ENCODE peak calls at places on chromosome 16, in nine cellular contexts. S is tibial nerve; L is body of pancreas; W is CD8-positive, alpha-beta T cell; K is cardiac muscle cell; R is SK-N-SH; A is CD4-positive, alpha-beta T cell; Z is spleen; N is H9. X is an unnamed sample.
A peak's percentile ranks its signal among the peaks of the same experiment; 100 is the strongest.

GRCh38 chr16:87326151-87326571 is 9.0 kb upstream of the C16orf95 start:
- DNase-seq in K (no peak), L (no peak), W (no peak), A (no peak), R (no peak), N (no peak), S (no peak), Z (peak; percentile 54), X (peak; percentile 41)

GRCh38 chr16:12170103-12171025 is 193.8 kb downstream of the SNX29 start:
- DNase-seq in W (no peak), Z (no peak), K (no peak), A (no peak), R (no peak), S (no peak), N (no peak), L (no peak), X (no peak)

GRCh38 chr16:83847371-83848225 is 39.8 kb downstream of the HSBP1 start:
- DNase-seq in L (no peak), W (no peak), K (no peak), N (no peak), R (peak; percentile 74), Z (no peak), S (no peak), A (no peak), X (no peak)

GRCh38 chr16:53090591-53091507 is 36.1 kb downstream of the CHD9 start:
- DNase-seq in A (no peak), L (peak; percentile 72), Z (peak; percentile 92), K (no peak), N (no peak), S (peak; percentile 97), R (peak; percentile 29), W (no peak), X (peak; percentile 87)

GRCh38 chr16:29983420-29984136 is 9.9 kb downstream of the TAOK2 start:
- DNase-seq in L (no peak), K (no peak), Z (peak; percentile 61), S (no peak), W (no peak), N (no peak), R (no peak), A (no peak), X (peak; percentile 41)

GRCh38 chr16:34801875-34802274 is 1342.5 kb downstream of the TP53TG3F start:
- DNase-seq in N (no peak), R (peak; percentile 1), W (no peak), A (no peak), K (no peak), S (no peak), Z (no peak), L (no peak), X (no peak)

GRCh38 chr16:76768948-76769347 is 422.0 kb upstream of the MON1B start:
- DNase-seq in N (no peak), A (no peak), S (no peak), K (no peak), W (no peak), Z (no peak), R (no peak), L (no peak), X (no peak)

GRCh38 chr16:85401370-85401916 is 211.7 kb upstream of the GSE1 start:
- DNase-seq in A (no peak), R (no peak), Z (peak; percentile 45), S (no peak), N (no peak), L (no peak), W (no peak), K (no peak), X (peak; percentile 25)

GRCh38 chr16:85402910-85403692 is 210.0 kb upstream of the GSE1 start:
- DNase-seq in W (no peak), N (no peak), S (no peak), Z (peak; percentile 63), A (no peak), L (peak; percentile 41), R (no peak), K (no peak), X (peak; percentile 45)

GRCh38 chr16:30889721-30890120 is 4.2 kb downstream of the BCL7C start:
- DNase-seq in Z (no peak), N (no peak), L (no peak), A (no peak), K (no peak), W (no peak), R (no peak), S (no peak), X (no peak)

GRCh38 chr16:73912311-73912710 is 384.3 kb upstream of the PSMD7 start:
- DNase-seq in R (no peak), N (no peak), W (no peak), L (no peak), K (no peak), S (no peak), Z (no peak), A (no peak), X (no peak)

GRCh38 chr16:47644661-47645060 is 183.5 kb downstream of the PHKB start:
- DNase-seq in N (no peak), L (no peak), S (no peak), K (no peak), A (no peak), R (no peak), W (no peak), Z (no peak), X (no peak)

GRCh38 chr16:84367750-84368320 is 503 bp upstream of the ATP2C2 start:
- DNase-seq in W (no peak), K (no peak), Z (peak; percentile 77), R (no peak), N (no peak), S (no peak), A (no peak), L (peak; percentile 39), X (peak; percentile 66)

GRCh38 chr16:87351320-87351698 is 32.3 kb downstream of the FBXO31 start:
- DNase-seq in R (peak; percentile 70), K (no peak), N (no peak), W (no peak), S (no peak), L (no peak), Z (no peak), A (no peak), X (no peak)

GRCh38 chr16:11257131-11257938 is 1.3 kb upstream of the SOCS1 start:
- DNase-seq in W (no peak), S (peak; percentile 86), L (peak; percentile 83), R (peak; percentile 85), Z (peak; percentile 89), K (peak; percentile 82), N (peak; percentile 88), A (peak; percentile 38), X (peak; percentile 78)

GRCh38 chr16:27364493-27365141 is 37.4 kb upstream of the IL21R start:
- DNase-seq in Z (no peak), A (no peak), S (no peak), L (peak; percentile 78), R (no peak), K (no peak), W (no peak), N (no peak), X (no peak)

GRCh38 chr16:80150978-80151705 is 389.7 kb upstream of the DYNLRB2 start:
- DNase-seq in K (no peak), L (no peak), N (no peak), W (no peak), S (no peak), A (no peak), R (no peak), Z (no peak), X (no peak)

GRCh38 chr16:7324306-7324705 is 8.3 kb upstream of the RBFOX1 start:
- DNase-seq in A (no peak), L (no peak), K (no peak), N (no peak), R (no peak), W (no peak), S (no peak), Z (no peak), X (no peak)

GRCh38 chr16:27286446-27286845 is 17.9 kb upstream of the NSMCE1 start:
- DNase-seq in L (no peak), S (no peak), K (no peak), N (no peak), Z (no peak), W (no peak), A (no peak), R (no peak), X (no peak)

DNA sequence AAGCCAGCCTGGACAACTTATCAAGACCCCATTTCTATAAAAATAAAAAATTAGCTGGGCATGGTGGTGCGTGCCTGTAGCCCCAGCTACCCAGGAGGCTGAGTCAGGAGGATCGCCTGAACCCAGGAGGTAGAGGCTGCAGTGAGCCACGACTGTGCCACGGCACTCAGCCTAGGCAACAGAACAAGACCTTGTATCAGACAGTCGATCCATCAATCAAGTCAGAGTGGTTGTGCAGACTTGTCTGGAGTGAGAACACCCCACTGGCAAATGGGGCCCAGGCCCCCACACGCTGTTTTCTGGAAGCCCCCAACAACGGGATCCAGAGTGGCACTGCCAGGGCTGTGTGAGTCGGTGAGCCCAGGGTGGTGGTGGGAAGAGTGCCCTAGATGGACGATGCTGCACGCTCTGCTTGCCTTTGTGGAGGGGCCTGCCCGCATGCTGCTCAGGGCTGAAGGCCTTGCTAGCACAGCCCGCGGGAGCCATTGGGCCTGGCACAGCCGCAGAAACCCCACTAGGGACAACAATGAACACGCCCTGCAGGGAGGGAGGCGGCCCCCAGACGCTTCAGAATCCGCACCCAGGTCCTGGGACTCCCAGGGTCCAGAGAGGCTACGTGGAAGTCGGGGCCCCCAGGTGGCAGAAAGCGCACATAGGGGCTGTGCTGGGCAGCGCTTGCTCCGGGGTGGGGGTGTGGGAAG is 80.1 kb upstream of the GNG13 start:
- DNase-seq in W (no peak), R (no peak), A (no peak), N (no peak), S (no peak), L (peak; percentile 4), Z (peak; percentile 48), K (no peak), X (peak; percentile 38)
- H3K9me3 ChIP-seq in W (peaks cover 9% of the 10 kb centered on the region), R (no peaks in the 10 kb centered on the region), A (peaks cover 21% of the 10 kb centered on the region), N (no peaks in the 10 kb centered on the region), S (no peaks in the 10 kb centered on the region), L (no peaks in the 10 kb centered on the region), Z (peaks cover 26% of the 10 kb centered on the region), K (no peaks in the 10 kb centered on the region), X (peaks cover 23% of the 10 kb centered on the region)

GRCh38 chr16:64051826-64052225 is 1070.0 kb downstream of the CDH11 start:
- DNase-seq in R (no peak), N (no peak), S (no peak), A (no peak), Z (no peak), L (no peak), W (no peak), K (peak; percentile 47), X (no peak)
- TF ChIP-seq CTCF in R (peak; percentile 66), N (peak; percentile 79), S (no peak), A (no peak), Z (no peak), L (no peak), W (no peak), K (peak; percentile 44), X (no peak)

DNA sequence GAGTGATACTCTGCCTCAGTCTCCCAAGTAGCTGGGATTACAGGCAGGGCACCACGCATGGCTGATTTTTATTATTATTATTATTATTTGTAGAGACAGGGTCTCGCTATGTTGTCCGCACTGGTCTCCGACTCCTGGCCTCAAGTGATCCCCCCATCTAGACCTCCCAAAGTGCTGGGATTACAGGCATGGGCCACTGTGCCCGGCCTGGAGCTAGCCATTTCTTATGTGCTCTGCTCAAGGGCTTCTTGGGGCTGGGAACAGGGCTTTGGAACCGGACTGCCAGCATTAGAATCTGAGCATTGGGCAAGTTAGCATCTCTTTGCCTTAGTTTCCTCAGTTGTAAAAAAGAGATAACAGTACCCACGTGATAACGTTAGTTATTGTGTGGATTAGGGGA is 111.3 kb downstream of the C16orf78 start:
- DNase-seq in K (no peak), L (no peak), Z (peak; percentile 34), N (no peak), R (no peak), S (no peak), A (no peak), W (no peak), X (peak; percentile 32)
- H3K27me3 ChIP-seq in K (peaks cover 7% of the 10 kb centered on the region), L (no peaks in the 10 kb centered on the region), Z (no peaks in the 10 kb centered on the region), N (no peaks in the 10 kb centered on the region), R (no peaks in the 10 kb centered on the region), S (no peaks in the 10 kb centered on the region), A (no peaks in the 10 kb centered on the region), W (no peaks in the 10 kb centered on the region), X (no peaks in the 10 kb centered on the region)

GRCh38 chr16:3400779-3401688 is at the start of the genes ZNF174 and ZSCAN32:
- DNase-seq in L (peak; percentile 99), Z (peak; percentile 99), N (peak; percentile 100), W (peak; percentile 97), S (peak; percentile 99), K (peak; percentile 98), A (peak; percentile 97), R (peak; percentile 100), X (peak; percentile 98)
- H3K9me3 ChIP-seq in L (no peaks in the 10 kb centered on the region), Z (peaks cover 51% of the 10 kb centered on the region), N (peaks cover 4% of the 10 kb centered on the region), W (peaks cover 8% of the 10 kb centered on the region), S (no peaks in the 10 kb centered on the region), K (no peaks in the 10 kb centered on the region), A (peaks cover 21% of the 10 kb centered on the region), R (peaks cover 6% of the 10 kb centered on the region), X (peaks cover 26% of the 10 kb centered on the region)

X was measured in lower lobe of right lung.